ENCODE peak calls at places on chromosome 15, in eight cellular contexts. G, Y, O, T, H, W, C and F are unnamed samples.

GRCh38 chr15:40054056-40054745 is 15.2 kb upstream of the SRP14 start:
- DNase-seq in G (peak), Y (no peak), O (no peak), T (no peak), H (no peak), W (no peak), C (no peak), F (no peak)

GRCh38 chr15:27046891-27047290 is 75.9 kb downstream of the GABRG3 start:
- DNase-seq in G (no peak), Y (no peak), O (no peak), T (no peak), H (no peak), W (no peak), C (no peak), F (no peak)

GRCh38 chr15:28935316-28935715 is 49.5 kb downstream of the APBA2 start:
- DNase-seq in G (peak), Y (no peak), O (no peak), T (peak), H (no peak), W (peak), C (no peak), F (no peak)

GRCh38 chr15:49238342-49238741 is 68.3 kb downstream of the GALK2 start:
- DNase-seq in G (peak), Y (no peak), O (no peak), T (no peak), H (peak), W (no peak), C (no peak), F (no peak)

GRCh38 chr15:43531018-43531667 is 13.7 kb downstream of the MAP1A start:
- DNase-seq in G (peak), Y (no peak), O (no peak), T (peak), H (no peak), W (no peak), C (no peak), F (no peak)

GRCh38 chr15:75731248-75732100 is 18.8 kb upstream of the CSPG4 start:
- DNase-seq in G (peak), Y (no peak), O (peak), T (no peak), H (peak), W (peak), C (no peak), F (no peak)

GRCh38 chr15:47289667-47290066 is 427.6 kb upstream of the SEMA6D start:
- DNase-seq in G (no peak), Y (no peak), O (no peak), T (no peak), H (no peak), W (no peak), C (no peak), F (no peak)

GRCh38 chr15:59456114-59456513 is 18.1 kb downstream of the FAM81A start:
- DNase-seq in G (no peak), Y (peak), O (no peak), T (no peak), H (no peak), W (no peak), C (no peak), F (peak)

GRCh38 chr15:51229907-51230328 is 108.5 kb downstream of the CYP19A1 start:
- DNase-seq in G (no peak), Y (peak), O (no peak), T (no peak), H (peak), W (no peak), C (no peak), F (no peak)

GRCh38 chr15:24784506-24784905 is 108.9 kb downstream of the NPAP1 start:
- DNase-seq in G (no peak), Y (no peak), O (no peak), T (no peak), H (no peak), W (no peak), C (no peak), F (no peak)

GRCh38 chr15:88621789-88622604 is 857 bp downstream of the AEN start:
- DNase-seq in G (peak), Y (peak), O (no peak), T (peak), H (no peak), W (no peak), C (no peak), F (no peak)

GRCh38 chr15:52288986-52289385 is 6.6 kb downstream of the MYO5C start:
- DNase-seq in G (no peak), Y (no peak), O (no peak), T (no peak), H (no peak), W (no peak), C (no peak), F (no peak)

GRCh38 chr15:62773369-62774165 is 269.0 kb upstream of the TPM1 start:
- DNase-seq in G (no peak), Y (no peak), O (no peak), T (no peak), H (no peak), W (no peak), C (no peak), F (no peak)

GRCh38 chr15:73753250-73754130 is at the start of gene INSYN1:
- DNase-seq in G (peak), Y (no peak), O (peak), T (peak), H (peak), W (peak), C (peak), F (no peak)

GRCh38 chr15:45941367-45941766 is 306.5 kb downstream of the SQOR start:
- DNase-seq in G (no peak), Y (no peak), O (no peak), T (no peak), H (no peak), W (no peak), C (no peak), F (no peak)

GRCh38 chr15:47570044-47570443 is 147.3 kb upstream of the SEMA6D start:
- DNase-seq in G (no peak), Y (no peak), O (no peak), T (no peak), H (no peak), W (no peak), C (no peak), F (no peak)

GRCh38 chr15:48084759-48085420 is 35.9 kb upstream of the SLC24A5 start:
- DNase-seq in G (no peak), Y (peak), O (no peak), T (no peak), H (peak), W (no peak), C (no peak), F (no peak)

GRCh38 chr15:61681676-61682075 is 378.6 kb downstream of the VPS13C start:
- DNase-seq in G (no peak), Y (peak), O (no peak), T (no peak), H (no peak), W (no peak), C (no peak), F (no peak)

GRCh38 chr15:62691008-62691407 is 351.5 kb upstream of the TPM1 start:
- DNase-seq in G (no peak), Y (no peak), O (no peak), T (no peak), H (no peak), W (no peak), C (no peak), F (no peak)

GRCh38 chr15:75570119-75570518 is 9.0 kb downstream of the PTPN9 start:
- DNase-seq in G (no peak), Y (no peak), O (no peak), T (no peak), H (no peak), W (no peak), C (no peak), F (no peak)

DNA sequence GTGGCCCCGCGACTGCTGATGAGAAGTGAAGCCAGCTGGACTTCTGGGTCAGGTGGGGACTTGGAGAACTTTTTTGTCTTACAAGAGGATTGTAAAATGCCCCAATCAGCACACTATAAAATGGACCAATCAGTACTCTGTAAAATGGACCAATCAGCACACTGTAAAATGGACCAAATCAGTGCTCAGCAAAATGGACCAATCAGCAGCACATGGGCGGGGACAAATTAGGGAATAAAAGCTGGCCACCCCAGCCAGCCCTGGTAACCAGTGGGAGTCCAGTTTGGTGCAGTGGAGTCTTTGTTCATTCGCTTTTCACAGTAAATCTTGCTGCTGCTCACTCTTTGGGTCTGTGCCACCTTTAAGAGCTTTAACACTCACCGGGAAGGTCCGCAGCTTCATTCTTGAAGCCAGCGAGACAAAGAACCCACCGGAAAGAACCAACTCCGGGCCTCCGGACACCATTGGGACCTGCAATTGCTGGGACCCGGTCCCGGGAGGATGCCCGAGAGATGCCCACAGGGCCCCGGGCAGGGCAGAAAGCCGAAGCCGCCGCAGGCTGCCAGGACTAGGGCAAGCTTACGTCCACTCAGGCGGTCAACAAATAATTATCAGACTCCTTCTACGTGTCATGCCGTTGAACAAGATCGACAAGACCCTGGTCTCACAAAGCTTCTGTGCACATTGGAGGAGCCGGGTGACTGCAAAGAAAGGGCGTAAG is 8.3 kb upstream of the NR2E3 start:
- DNase-seq in G (no peak), Y (no peak), O (no peak), T (no peak), H (no peak), W (no peak), C (no peak), F (no peak)
- H3K27ac ChIP-seq in G (no peak), Y (no peak), O (no peak), T (no peak), H (no peak), W (no peak), C (no peak), F (no peak)

DNA sequence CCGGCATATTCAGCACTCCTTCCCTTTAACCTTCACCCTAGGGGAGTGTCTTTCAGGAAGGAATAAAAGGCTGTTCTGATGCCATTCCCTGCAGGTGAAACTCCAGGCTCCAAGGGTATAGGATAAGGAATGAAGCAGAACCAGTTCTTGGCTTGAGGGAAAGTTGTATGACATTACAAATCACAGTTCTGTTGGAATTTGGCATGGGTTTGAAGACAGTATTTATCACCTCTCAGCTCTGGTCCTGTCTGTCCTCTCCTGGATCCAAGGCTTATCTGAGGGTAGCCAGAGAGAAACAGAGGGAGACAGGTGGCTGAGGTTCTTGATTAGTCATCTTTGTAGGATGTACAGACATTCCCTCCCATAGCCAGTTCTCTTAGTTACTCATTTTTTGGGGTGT is 37.1 kb downstream of the RAB11A start:
- DNase-seq in G (no peak), Y (peak), O (no peak), T (no peak), H (no peak), W (peak), C (no peak), F (peak)
- H3K27ac ChIP-seq in G (no peak), Y (no peak), O (no peak), T (no peak), H (no peak), W (no peak), C (no peak), F (peak)

DNA sequence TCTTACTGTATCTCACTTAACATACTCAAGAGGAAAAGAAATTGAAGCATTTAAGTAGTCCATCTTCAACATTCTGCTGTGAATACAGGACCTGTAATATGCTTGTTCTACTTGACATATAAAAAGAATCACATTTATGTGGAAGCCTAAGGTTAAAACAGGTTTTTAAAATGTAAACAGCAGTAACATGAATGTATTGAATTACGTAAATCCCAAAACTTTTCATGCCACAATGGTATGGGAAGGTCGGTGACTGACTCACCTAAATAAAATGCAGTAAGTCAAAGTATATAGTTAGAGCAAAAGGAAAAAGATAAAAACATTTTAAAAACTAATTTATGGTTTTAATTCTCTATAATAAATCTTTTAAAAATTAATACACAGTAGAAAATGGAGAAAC is 115.7 kb upstream of the TJP1 start:
- DNase-seq in G (no peak), Y (peak), O (no peak), T (no peak), H (no peak), W (no peak), C (no peak), F (no peak)
- H3K27ac ChIP-seq in G (no peak), Y (peak), O (no peak), T (no peak), H (no peak), W (no peak), C (no peak), F (peak)

DNA sequence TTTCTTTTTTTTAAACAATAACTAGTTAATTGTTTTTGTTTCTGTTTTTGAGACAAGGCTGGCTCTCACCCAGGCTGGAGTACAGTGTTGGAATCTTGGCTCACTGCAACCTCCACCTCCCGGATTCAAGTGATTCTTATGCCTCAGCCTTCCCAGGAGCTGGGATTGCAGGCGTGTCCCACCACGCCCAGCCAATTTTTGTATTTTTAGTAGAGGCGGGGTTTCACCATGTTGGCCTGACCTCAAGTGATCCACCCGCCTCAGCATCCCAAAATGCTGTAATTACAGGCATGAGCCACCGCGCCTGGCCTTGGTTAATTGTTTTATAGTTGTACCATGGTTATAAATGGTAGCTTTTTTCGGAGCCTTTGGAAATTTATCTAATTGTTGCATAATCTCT is 72.3 kb downstream of the PIAS1 start:
- DNase-seq in G (peak), Y (no peak), O (no peak), T (no peak), H (no peak), W (no peak), C (peak), F (no peak)
- H3K27ac ChIP-seq in G (no peak), Y (no peak), O (no peak), T (no peak), H (no peak), W (no peak), C (peak), F (peak)